ENCODE peak calls at places on chromosomes 12 and 14, in eight cellular contexts. S is aorta, N is foreskin keratinocyte, J is SK-N-SH, I is transverse colon, P is lower lobe of right lung, W is brain microvascular endothelial cell, T is heart right ventricle. K is an unnamed sample.

GRCh38 chr14:45728448-45729225 is 475.6 kb upstream of the MIS18BP1 start:
- DNase-seq in J (no peak), P (no peak), T (no peak), W (no peak), I (no peak), S (no peak), N (no peak), K (no peak)

GRCh38 chr14:24441904-24442239 is 704 bp downstream of the SDR39U1 start:
- DNase-seq in W (no peak), P (no peak), N (peak), T (no peak), J (no peak), S (no peak), I (peak), K (no peak)

GRCh38 chr12:68067762-68068376 is 78.6 kb downstream of the IFNG-AS1 start:
- DNase-seq in I (no peak), W (no peak), N (no peak), T (no peak), S (no peak), P (no peak), J (no peak), K (no peak)

GRCh38 chr14:73455294-73455693 is 3.1 kb downstream of the NUMB start:
- DNase-seq in I (no peak), J (no peak), T (no peak), W (no peak), P (no peak), S (no peak), N (no peak), K (no peak)

GRCh38 chr12:6110006-6110405 is 14.5 kb downstream of the VWF start:
- DNase-seq in S (no peak), J (no peak), I (no peak), N (peak), P (no peak), T (no peak), W (no peak), K (no peak)

GRCh38 chr14:104530651-104531050 is 48.9 kb upstream of the C14orf180 start:
- DNase-seq in W (no peak), N (no peak), I (no peak), S (no peak), T (no peak), P (peak), J (no peak), K (no peak)

GRCh38 chr14:27236601-27237000 is 638.8 kb upstream of the NOVA1 start:
- DNase-seq in J (no peak), P (no peak), I (no peak), W (no peak), S (no peak), N (no peak), T (no peak), K (no peak)

GRCh38 chr12:55724226-55724939 is 4.2 kb downstream of the RDH5 start:
- DNase-seq in I (peak), N (no peak), S (peak), W (peak), T (peak), P (peak), J (peak), K (no peak)

GRCh38 chr14:50943943-50944646 is at the start of gene PYGL:
- DNase-seq in J (peak), S (peak), P (peak), W (peak), T (peak), I (peak), N (peak), K (no peak)

GRCh38 chr12:54725233-54725843 is 77.2 kb upstream of the DCD start:
- DNase-seq in S (no peak), N (no peak), T (no peak), P (no peak), J (no peak), I (no peak), W (peak), K (no peak)

GRCh38 chr12:121805171-121805687 is 1.4 kb downstream of the SETD1B start:
- DNase-seq in N (peak), W (no peak), I (no peak), S (peak), J (peak), T (no peak), P (no peak), K (no peak)

GRCh38 chr14:34872822-34873590 is 2.2 kb downstream of the BAZ1A start:
- DNase-seq in P (no peak), T (no peak), I (peak), N (peak), W (peak), J (no peak), S (no peak), K (peak)

GRCh38 chr12:123483602-123484273 is 25.8 kb downstream of the SNRNP35 start:
- DNase-seq in T (no peak), I (no peak), N (no peak), P (no peak), S (peak), W (no peak), J (no peak), K (no peak)

GRCh38 chr12:94940771-94941170 is 62.7 kb downstream of the NDUFA12 start:
- DNase-seq in I (no peak), N (no peak), W (no peak), S (no peak), T (no peak), J (no peak), P (no peak), K (no peak)

GRCh38 chr12:26878661-26879119 is 45.7 kb upstream of the ITPR2 start:
- DNase-seq in T (peak), N (no peak), J (peak), I (peak), S (peak), W (no peak), P (peak), K (no peak)

DNA sequence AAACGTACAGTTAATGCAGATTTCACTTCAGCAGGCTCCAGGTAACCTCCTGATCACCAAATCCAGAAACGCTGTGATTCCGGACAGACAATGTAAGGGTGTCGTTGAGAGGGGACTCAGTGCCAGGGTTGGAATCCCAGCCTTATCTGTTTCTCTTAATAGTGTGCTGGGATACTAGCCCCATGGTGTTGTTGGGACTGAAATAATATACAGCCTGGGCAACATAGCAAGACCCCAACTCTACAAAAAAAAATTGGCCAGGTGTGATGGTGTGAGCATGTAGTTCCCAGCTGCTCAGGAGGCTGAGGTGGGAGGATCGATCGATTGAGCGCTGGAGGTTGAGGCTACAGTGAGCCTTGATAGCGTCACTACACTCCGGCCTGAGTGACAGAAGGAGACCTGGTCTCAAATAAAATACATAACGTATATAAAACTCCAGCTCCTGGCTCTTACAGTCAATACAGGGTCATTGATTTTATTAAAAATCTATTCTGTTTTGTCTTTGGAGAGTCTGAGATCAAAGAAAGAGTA is 1.3 kb downstream of the PEBP1 start:
- DNase-seq in J (no peak), I (no peak), P (no peak), T (no peak), W (no peak), S (no peak), N (no peak), K (no peak)
- H3K27ac ChIP-seq in J (no peak), I (peak), P (peak), T (peak), W (peak), S (no peak), N (peak), K (no peak)

GRCh38 chr12:131985145-131985875 is 35.6 kb downstream of the EP400 start:
- DNase-seq in W (no peak), T (no peak), N (no peak), J (no peak), S (peak), P (peak), I (no peak), K (no peak)

GRCh38 chr12:131988054-131988796 is 38.5 kb downstream of the EP400 start:
- DNase-seq in S (no peak), P (no peak), N (no peak), T (no peak), I (no peak), W (no peak), J (no peak), K (no peak)

GRCh38 chr12:131986847-131987398 is 37.2 kb downstream of the EP400 start:
- DNase-seq in P (no peak), W (no peak), T (no peak), N (no peak), J (no peak), I (no peak), S (no peak), K (no peak)

GRCh38 chr12:131987552-131987951 is 37.8 kb downstream of the EP400 start:
- DNase-seq in S (no peak), T (no peak), N (no peak), J (no peak), W (no peak), P (no peak), I (no peak), K (no peak)

GRCh38 chr12:131986361-131986760 is 36.6 kb downstream of the EP400 start:
- DNase-seq in J (no peak), N (no peak), P (no peak), S (no peak), W (no peak), T (no peak), I (no peak), K (no peak)
- H3K27ac ChIP-seq in J (no peak), N (no peak), P (no peak), S (no peak), W (no peak), T (no peak), I (no peak), K (no peak)

DNA sequence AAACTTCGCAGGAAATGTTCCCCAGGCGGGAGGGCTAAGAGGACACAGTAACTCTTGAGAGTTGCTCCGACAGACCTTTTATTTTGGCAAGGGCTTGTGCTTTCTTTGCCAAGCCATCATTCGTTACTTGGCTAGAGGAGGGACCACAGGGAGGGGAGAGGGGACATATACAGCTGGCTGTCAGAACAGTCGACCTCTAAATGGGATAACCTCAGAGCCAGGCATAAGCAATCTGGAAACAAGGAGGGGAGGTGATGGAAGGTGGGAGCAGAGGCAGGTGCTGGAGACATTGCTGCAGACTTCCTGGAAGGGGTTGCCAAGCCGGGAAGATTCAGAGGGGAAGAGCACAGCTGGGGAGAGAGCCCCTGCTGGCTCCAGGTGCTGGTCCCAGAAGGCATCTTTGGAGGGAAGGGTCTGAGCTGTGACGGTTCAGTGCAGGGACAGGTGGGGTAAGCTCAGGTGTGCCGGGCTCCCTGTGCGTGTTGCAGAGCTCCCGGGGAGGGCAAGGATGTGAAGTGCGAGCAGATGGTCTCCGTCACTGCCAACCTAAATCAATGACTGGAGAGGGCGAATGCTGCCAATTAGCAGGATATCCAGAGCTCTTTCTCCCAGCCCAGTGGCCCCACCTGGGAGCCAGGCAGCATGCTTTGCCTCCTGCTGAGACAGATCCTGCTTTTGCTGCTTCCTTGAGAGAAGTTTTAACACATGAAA is 50.1 kb downstream of the CHST11 start:
- DNase-seq in I (no peak), S (no peak), T (no peak), P (no peak), W (no peak), J (no peak), N (no peak), K (no peak)
- H3K27ac ChIP-seq in I (no peak), S (no peak), T (peak), P (no peak), W (no peak), J (no peak), N (no peak), K (no peak)

GRCh38 chr12:2481346-2481745 is 313.4 kb upstream of the FKBP4 start:
- DNase-seq in P (no peak), S (no peak), I (no peak), W (no peak), N (no peak), J (no peak), T (no peak), K (no peak)

GRCh38 chr12:2479866-2480510 is 314.8 kb upstream of the FKBP4 start:
- DNase-seq in N (no peak), J (no peak), W (no peak), S (no peak), I (no peak), T (no peak), P (no peak), K (no peak)

GRCh38 chr12:2483713-2484112 is 311.1 kb upstream of the FKBP4 start:
- DNase-seq in S (no peak), W (no peak), J (no peak), N (no peak), T (no peak), I (no peak), P (no peak), K (no peak)

GRCh38 chr12:2482938-2483337 is 311.8 kb upstream of the FKBP4 start:
- DNase-seq in J (no peak), S (no peak), P (no peak), I (no peak), N (no peak), T (no peak), W (no peak), K (no peak)

DNA sequence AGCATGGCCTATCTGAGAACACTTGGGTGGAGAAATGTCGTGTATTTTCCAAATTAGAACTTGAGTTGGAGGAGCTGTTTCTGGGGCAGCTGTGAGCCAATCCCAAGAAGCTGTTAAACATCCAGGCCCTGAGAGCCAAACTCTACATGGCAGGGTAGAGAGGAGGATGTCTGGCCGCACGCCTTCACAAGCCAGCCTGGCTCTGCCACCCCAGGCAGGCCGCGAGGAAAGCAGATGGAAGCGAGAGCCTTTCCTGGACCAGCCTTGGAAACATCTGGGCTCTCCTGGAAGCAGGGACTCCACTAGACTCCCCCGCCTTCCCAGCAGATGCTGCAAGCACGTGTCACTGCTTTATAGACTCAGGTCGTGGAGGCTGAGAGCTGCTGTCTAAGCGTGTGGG is 312.8 kb upstream of the FKBP4 start:
- DNase-seq in S (no peak), J (no peak), I (no peak), P (no peak), N (no peak), T (no peak), W (no peak), K (no peak)
- H3K27ac ChIP-seq in S (no peak), J (no peak), I (no peak), P (no peak), N (no peak), T (no peak), W (no peak), K (no peak)

GRCh38 chr12:91219511-91219910 is 36.9 kb upstream of the DCN start:
- DNase-seq in W (peak), T (no peak), J (no peak), P (no peak), I (no peak), S (no peak), N (peak), K (peak)
- H3K27ac ChIP-seq in W (no peak), T (no peak), J (no peak), P (no peak), I (no peak), S (no peak), N (peak), K (peak)

GRCh38 chr14:53190938-53191337 is 37.8 kb upstream of the DDHD1 start:
- DNase-seq in S (no peak), P (no peak), N (peak), W (no peak), T (no peak), J (no peak), I (no peak), K (peak)

GRCh38 chr14:53187921-53188463 is 34.9 kb upstream of the DDHD1 start:
- DNase-seq in T (no peak), J (no peak), P (no peak), I (no peak), W (no peak), S (no peak), N (peak), K (peak)

GRCh38 chr14:53192023-53192422 is 38.9 kb upstream of the DDHD1 start:
- DNase-seq in T (no peak), N (no peak), S (no peak), I (no peak), P (no peak), W (no peak), J (no peak), K (no peak)

GRCh38 chr14:53195949-53196348 is 42.8 kb upstream of the DDHD1 start:
- DNase-seq in W (no peak), I (no peak), P (no peak), J (no peak), T (no peak), N (no peak), S (no peak), K (no peak)

DNA sequence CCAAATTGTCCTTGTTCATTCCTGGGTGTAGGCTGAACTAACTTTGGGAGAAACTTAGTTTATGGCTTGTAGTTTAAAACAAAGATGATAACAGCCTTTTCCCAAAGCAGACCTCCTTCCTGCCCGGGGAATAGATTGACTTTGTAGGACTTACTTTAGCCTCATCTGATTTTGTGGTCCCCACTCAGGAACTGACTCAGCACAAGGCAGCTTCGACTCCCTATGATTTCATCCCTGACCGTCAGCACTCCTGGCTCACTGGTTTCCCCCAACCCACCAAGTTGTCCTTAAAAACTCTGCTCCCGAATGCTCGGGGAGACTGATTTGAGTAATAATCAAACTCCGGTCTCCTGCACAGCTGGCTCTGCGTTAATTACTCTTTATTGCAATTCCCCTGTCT is 40.1 kb upstream of the DDHD1 start:
- DNase-seq in T (no peak), S (no peak), I (no peak), W (peak), P (no peak), J (no peak), N (no peak), K (no peak)
- H3K27ac ChIP-seq in T (no peak), S (no peak), I (no peak), W (no peak), P (no peak), J (no peak), N (no peak), K (no peak)

DNA sequence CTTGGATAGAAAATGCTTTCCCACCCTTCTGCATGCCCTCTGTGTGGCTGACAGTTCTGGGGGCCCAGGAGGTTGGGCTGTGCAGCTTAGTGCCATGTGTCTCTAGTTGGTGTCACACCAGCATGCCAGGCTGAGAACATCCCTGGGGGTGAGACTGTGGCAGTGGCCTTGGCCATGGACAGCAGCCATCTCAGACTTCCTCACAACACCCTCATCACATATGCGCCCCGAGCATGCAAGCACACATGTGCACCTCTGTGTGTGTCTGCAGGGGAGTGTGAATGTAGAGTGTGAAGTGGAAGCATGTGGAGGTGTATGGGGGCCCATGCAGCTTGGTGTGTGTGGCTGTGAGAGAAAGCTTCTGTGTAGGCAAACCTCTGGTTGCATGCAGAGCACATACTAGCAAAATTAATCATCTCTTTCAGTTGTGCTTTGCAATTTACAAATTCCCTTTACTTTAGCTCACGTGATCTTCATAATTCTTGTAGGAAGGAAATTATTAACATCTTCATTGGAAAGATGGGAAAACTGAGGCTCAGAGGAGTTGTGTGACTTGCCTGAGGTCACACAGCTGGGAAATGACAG is 8.4 kb downstream of the ASIC1 start:
- DNase-seq in W (no peak), I (no peak), N (no peak), T (no peak), J (no peak), P (no peak), S (peak), K (no peak)
- H3K27ac ChIP-seq in W (no peak), I (peak), N (no peak), T (no peak), J (peak), P (no peak), S (no peak), K (no peak)

DNA sequence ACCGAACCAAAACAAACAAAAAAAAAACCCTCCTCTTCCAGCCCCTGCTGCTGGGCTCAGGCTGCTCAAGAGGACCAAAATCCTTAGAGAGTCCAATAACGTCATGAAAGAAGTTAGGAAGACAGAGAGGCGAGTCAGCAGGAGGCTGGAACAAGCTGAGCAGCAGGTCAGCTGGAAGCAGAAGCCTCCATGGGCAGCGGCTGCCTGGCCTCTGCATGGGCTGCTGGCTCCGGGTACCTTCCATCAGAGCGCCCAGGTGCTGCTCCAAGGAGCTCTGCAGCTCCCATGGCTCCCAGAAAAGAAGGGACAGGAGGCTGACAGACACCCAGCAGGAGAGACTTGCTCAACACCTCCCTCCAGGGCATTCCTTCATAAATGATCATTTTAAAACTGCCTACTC is 3.2 kb upstream of the KRT2 start:
- DNase-seq in W (no peak), I (no peak), P (no peak), S (no peak), T (no peak), J (no peak), N (peak), K (no peak)
- H3K27ac ChIP-seq in W (no peak), I (no peak), P (no peak), S (no peak), T (no peak), J (no peak), N (no peak), K (no peak)

GRCh38 chr12:118493962-118494361 is 117.6 kb downstream of the SUDS3 start:
- DNase-seq in J (no peak), T (no peak), N (no peak), I (no peak), S (no peak), W (no peak), P (no peak), K (no peak)

GRCh38 chr12:118488034-118488433 is 111.7 kb downstream of the SUDS3 start:
- DNase-seq in W (no peak), P (no peak), I (no peak), J (no peak), S (no peak), N (no peak), T (no peak), K (no peak)
- H3K27ac ChIP-seq in W (no peak), P (no peak), I (no peak), J (no peak), S (no peak), N (no peak), T (no peak), K (no peak)

K was measured in epithelial cell of prostate.